ENCODE peak calls at places on chromosomes 12 and 14, in eight cellular contexts. U is A549, V is PC-3, G is HCT116, Z is iPS DF 6.9, E is left ventricle myocardium inferior, A is gastrocnemius medialis, B is SK-N-SH. R is an unnamed sample.

GRCh38 chr12:67927815-67928214 is 61.4 kb upstream of the IFNG-AS1 start:
- DNase-seq in U (no peak), V (no peak), G (no peak), Z (no peak), E (no peak), A (no peak), B (no peak), R (no peak)

GRCh38 chr14:88478931-88479330 is 75.9 kb downstream of the PTPN21 start:
- DNase-seq in U (no peak), V (no peak), G (no peak), Z (no peak), E (no peak), A (no peak), B (no peak), R (no peak)

GRCh38 chr12:11581179-11581755 is 68.2 kb upstream of the ETV6 start:
- DNase-seq in U (peak; percentile 77), V (peak; percentile 75), G (peak; percentile 46), Z (peak; percentile 63), E (peak; percentile 18), A (peak; percentile 23), B (peak; percentile 51), R (peak; percentile 65)

GRCh38 chr12:56411781-56412639 is 37.2 kb downstream of the TIMELESS start:
- DNase-seq in U (no peak), V (no peak), G (no peak), Z (no peak), E (no peak), A (no peak), B (no peak), R (no peak)

GRCh38 chr12:50728417-50728816 is 35.5 kb upstream of the ATF1 start:
- DNase-seq in U (no peak), V (no peak), G (no peak), Z (no peak), E (no peak), A (no peak), B (no peak), R (no peak)

GRCh38 chr12:94603434-94604068 is 46.8 kb downstream of the TMCC3 start:
- DNase-seq in U (peak; percentile 27), V (peak; percentile 48), G (peak; percentile 22), Z (peak; percentile 31), E (no peak), A (no peak), B (no peak), R (peak; percentile 45)

GRCh38 chr12:131131077-131131807 is 177.5 kb downstream of the ADGRD1 start:
- DNase-seq in U (no peak), V (no peak), G (no peak), Z (no peak), E (no peak), A (no peak), B (no peak), R (peak; percentile 3)

GRCh38 chr12:27898022-27898421 is 74.5 kb downstream of the PTHLH start:
- DNase-seq in U (no peak), V (no peak), G (no peak), Z (no peak), E (no peak), A (no peak), B (no peak), R (no peak)

GRCh38 chr12:21774358-21775129 is at the start of gene KCNJ8:
- DNase-seq in U (peak; percentile 30), V (no peak), G (no peak), Z (no peak), E (peak; percentile 92), A (peak; percentile 44), B (peak; percentile 87), R (no peak)

GRCh38 chr14:100042328-100042727 is 22.9 kb upstream of the EVL start:
- DNase-seq in U (no peak), V (no peak), G (no peak), Z (no peak), E (no peak), A (no peak), B (no peak), R (no peak)

GRCh38 chr14:85333313-85333712 is 196.6 kb upstream of the FLRT2 start:
- DNase-seq in U (peak; percentile 3), V (peak; percentile 48), G (no peak), Z (no peak), E (no peak), A (no peak), B (no peak), R (no peak)

GRCh38 chr12:119176267-119177055 is 2.3 kb upstream of the HSPB8 start:
- DNase-seq in U (peak; percentile 78), V (peak; percentile 69), G (peak; percentile 64), Z (no peak), E (peak; percentile 90), A (peak; percentile 98), B (no peak), R (no peak)

GRCh38 chr14:77076118-77076631 is 21.9 kb upstream of the CIPC start:
- DNase-seq in U (no peak), V (no peak), G (no peak), Z (no peak), E (peak; percentile 86), A (peak; percentile 87), B (no peak), R (no peak)

GRCh38 chr12:128337456-128338160 is 70.6 kb downstream of the TMEM132C start:
- DNase-seq in U (no peak), V (no peak), G (no peak), Z (no peak), E (no peak), A (no peak), B (no peak), R (no peak)

GRCh38 chr12:122850695-122851350 is 15.6 kb downstream of the HIP1R start:
- DNase-seq in U (no peak), V (peak; percentile 27), G (no peak), Z (no peak), E (no peak), A (no peak), B (peak; percentile 30), R (no peak)

GRCh38 chr14:100109594-100109955 is 44.4 kb downstream of the EVL start:
- DNase-seq in U (no peak), V (no peak), G (no peak), Z (no peak), E (no peak), A (no peak), B (no peak), R (no peak)

GRCh38 chr14:102396531-102396930 is 33.8 kb downstream of the TECPR2 start:
- DNase-seq in U (no peak), V (no peak), G (no peak), Z (no peak), E (no peak), A (no peak), B (no peak), R (no peak)

GRCh38 chr12:112714166-112714565 is 77.4 kb upstream of the RPH3A start:
- DNase-seq in U (no peak), V (peak; percentile 13), G (no peak), Z (no peak), E (no peak), A (no peak), B (no peak), R (no peak)

DNA sequence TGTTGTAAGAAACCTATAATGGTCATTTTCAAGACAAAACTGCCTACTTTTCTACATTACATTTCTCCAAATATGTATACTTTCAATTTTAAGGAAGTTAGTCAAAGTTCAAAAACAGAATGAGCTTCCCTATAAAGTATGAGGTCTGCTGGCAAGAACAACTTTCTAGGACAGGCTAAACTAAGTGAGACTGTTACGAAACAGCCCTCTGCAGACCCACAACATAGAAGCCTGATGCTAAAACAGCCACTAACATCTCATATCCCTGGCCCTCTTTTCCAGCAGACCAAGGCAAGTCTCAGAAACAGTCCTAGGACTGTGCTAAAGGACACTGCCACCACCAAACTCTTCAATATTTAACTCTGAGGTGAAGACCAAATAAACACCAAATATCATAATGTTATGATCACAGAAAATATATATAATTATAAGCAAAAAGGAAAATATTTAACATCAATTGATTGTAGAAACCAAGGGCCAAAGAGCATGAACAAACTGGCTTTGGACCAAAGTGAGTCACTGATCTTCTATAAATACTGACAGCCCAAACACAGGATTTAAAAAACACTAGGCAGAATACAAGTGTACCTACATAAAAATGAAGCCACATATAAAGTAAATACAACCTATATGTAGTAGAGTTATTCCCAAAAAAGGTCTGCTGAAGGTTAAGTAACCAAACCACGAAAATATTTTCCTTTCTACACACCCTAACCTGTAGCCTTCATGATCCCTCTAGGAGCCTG is 27.7 kb downstream of the PPP4R3A start:
- DNase-seq in U (no peak), V (peak; percentile 48), G (no peak), Z (no peak), E (no peak), A (no peak), B (no peak), R (no peak)
- H3K4me1 ChIP-seq in U (peaks cover 10% of the 10 kb centered on the region), V (peaks cover 6% of the 10 kb centered on the region), G (no peaks in the 10 kb centered on the region), Z (no peaks in the 10 kb centered on the region), E (peaks cover 43% of the 10 kb centered on the region), A (peaks cover 14% of the 10 kb centered on the region), B (peaks cover 7% of the 10 kb centered on the region), R (peaks cover 7% of the 10 kb centered on the region)

DNA sequence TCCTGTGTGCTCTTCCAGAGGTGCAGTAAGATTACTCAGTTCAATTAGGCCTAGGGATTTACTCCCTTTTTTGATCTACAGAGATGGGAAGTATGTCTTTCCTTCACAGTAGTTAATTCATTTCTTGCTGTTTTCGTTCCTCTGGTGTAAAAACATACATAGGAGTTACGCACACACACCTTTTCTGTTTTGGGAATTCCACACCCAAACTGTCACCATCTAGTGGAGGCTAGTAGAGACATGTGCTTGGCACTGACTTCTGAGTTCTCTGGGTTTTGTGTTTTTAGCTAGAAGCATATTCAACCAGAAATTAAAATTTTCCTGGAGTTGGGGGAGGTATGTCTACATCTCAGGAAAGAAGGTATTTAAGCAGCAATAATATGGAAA is 1.4 kb downstream of the SUSD6 start:
- DNase-seq in U (no peak), V (peak; percentile 49), G (peak; percentile 7), Z (no peak), E (no peak), A (no peak), B (no peak), R (no peak)
- H3K4me1 ChIP-seq in U (peaks cover 18% of the 10 kb centered on the region), V (peaks cover 27% of the 10 kb centered on the region), G (peaks cover 22% of the 10 kb centered on the region), Z (peaks cover 2% of the 10 kb centered on the region), E (peaks cover 70% of the 10 kb centered on the region), A (peaks cover 62% of the 10 kb centered on the region), B (peaks cover 5% of the 10 kb centered on the region), R (peaks cover 67% of the 10 kb centered on the region)

DNA sequence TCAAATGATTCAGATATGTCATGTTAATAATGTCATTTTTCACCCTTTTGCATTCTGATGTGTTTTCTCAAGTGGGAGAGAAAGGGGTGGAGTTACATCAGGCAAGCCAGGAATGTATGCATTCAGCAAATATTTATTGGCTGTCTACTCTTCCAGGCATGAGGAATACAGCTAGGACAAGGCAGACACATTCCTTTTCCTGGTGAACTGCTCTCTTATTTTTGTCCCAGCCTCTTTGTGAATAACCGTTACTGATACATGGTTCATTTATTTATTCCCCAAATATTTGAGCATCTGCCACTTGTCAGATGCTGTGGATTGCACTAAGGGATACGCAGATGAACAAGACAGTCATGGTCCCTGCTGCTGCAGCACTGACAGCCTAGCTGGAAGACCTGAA is 6.1 kb downstream of the PELI2 start:
- DNase-seq in U (no peak), V (no peak), G (no peak), Z (no peak), E (no peak), A (no peak), B (no peak), R (no peak)
- H3K4me1 ChIP-seq in U (no peaks in the 10 kb centered on the region), V (no peaks in the 10 kb centered on the region), G (no peaks in the 10 kb centered on the region), Z (peaks cover 10% of the 10 kb centered on the region), E (peaks cover 18% of the 10 kb centered on the region), A (peaks cover 6% of the 10 kb centered on the region), B (peaks cover 2% of the 10 kb centered on the region), R (peaks cover 15% of the 10 kb centered on the region)

DNA sequence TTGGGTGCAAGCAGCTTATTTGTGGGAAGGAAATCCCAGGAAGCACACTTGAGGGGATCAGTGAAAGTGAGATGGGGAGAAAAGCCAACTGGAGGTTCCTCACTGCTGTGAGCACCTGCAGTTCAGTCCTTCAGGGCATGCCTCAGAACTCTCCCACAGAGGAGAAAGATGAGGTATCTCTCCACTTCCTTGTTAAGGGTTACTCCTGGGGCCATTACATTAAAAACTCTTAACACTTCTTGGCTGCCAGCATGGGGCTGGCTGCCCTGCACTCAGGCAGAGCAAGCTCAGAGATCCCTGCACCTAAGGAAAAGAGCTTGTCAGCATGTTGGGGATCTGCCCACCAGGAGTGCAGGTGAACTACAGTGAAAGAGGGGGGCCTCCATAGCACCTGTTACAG is 28.8 kb downstream of the FERMT2 start:
- DNase-seq in U (no peak), V (no peak), G (no peak), Z (no peak), E (no peak), A (no peak), B (no peak), R (no peak)
- H3K4me1 ChIP-seq in U (peaks cover 91% of the 10 kb centered on the region), V (peaks cover 85% of the 10 kb centered on the region), G (peaks cover 28% of the 10 kb centered on the region), Z (peaks cover 6% of the 10 kb centered on the region), E (peaks cover 99% of the 10 kb centered on the region), A (peaks cover 88% of the 10 kb centered on the region), B (peaks cover 47% of the 10 kb centered on the region), R (peaks cover 25% of the 10 kb centered on the region)